ENCODE peak calls at places on chromosomes 12 and 14, in five cellular contexts. One of them, this sample, is unnamed.

GRCh38 chr14:52391866-52392600 is 77.9 kb downstream of the PTGER2 start:
- DNase-seq in lung: no peak
- DNase-seq in psoas muscle: no peak
- DNase-seq in heart left ventricle: no peak
- DNase-seq in CD8-positive, alpha-beta T cell: no peak
- DNase-seq in this sample: no peak

GRCh38 chr12:131854861-131855476 is 26.8 kb downstream of the MMP17 start:
- DNase-seq in CD8-positive, alpha-beta T cell: no peak
- DNase-seq in heart left ventricle: no peak
- DNase-seq in psoas muscle: no peak
- DNase-seq in lung: no peak
- DNase-seq in this sample: no peak

GRCh38 chr14:50319293-50319692 is 7.2 kb downstream of the DMAC2L start:
- DNase-seq in psoas muscle: no peak
- DNase-seq in CD8-positive, alpha-beta T cell: no peak
- DNase-seq in lung: no peak
- DNase-seq in heart left ventricle: no peak
- DNase-seq in this sample: no peak

GRCh38 chr12:108584456-108585065 is 13.3 kb downstream of the TMEM119 start:
- DNase-seq in CD8-positive, alpha-beta T cell: no peak
- DNase-seq in psoas muscle: no peak
- DNase-seq in heart left ventricle: no peak
- DNase-seq in lung: no peak
- DNase-seq in this sample: no peak

GRCh38 chr14:50599700-50600444 is 39.9 kb downstream of the ATL1 start:
- DNase-seq in lung: no peak
- DNase-seq in CD8-positive, alpha-beta T cell: no peak
- DNase-seq in psoas muscle: no peak
- DNase-seq in heart left ventricle: no peak
- DNase-seq in this sample: no peak

GRCh38 chr12:127389923-127390322 is 877.0 kb upstream of the TMEM132C start:
- DNase-seq in psoas muscle: no peak
- DNase-seq in lung: no peak
- DNase-seq in CD8-positive, alpha-beta T cell: no peak
- DNase-seq in heart left ventricle: no peak
- DNase-seq in this sample: no peak

GRCh38 chr12:95996034-95996658 is at the start of gene HAL:
- DNase-seq in lung: peak; percentile 52
- DNase-seq in heart left ventricle: no peak
- DNase-seq in CD8-positive, alpha-beta T cell: no peak
- DNase-seq in psoas muscle: no peak
- DNase-seq in this sample: no peak

GRCh38 chr14:30214014-30214413 is 286.4 kb upstream of the PRKD1 start:
- DNase-seq in psoas muscle: no peak
- DNase-seq in heart left ventricle: no peak
- DNase-seq in CD8-positive, alpha-beta T cell: no peak
- DNase-seq in lung: no peak
- DNase-seq in this sample: no peak

GRCh38 chr14:77610553-77610952 is 5.9 kb downstream of the SPTLC2 start:
- DNase-seq in CD8-positive, alpha-beta T cell: no peak
- DNase-seq in heart left ventricle: no peak
- DNase-seq in lung: no peak
- DNase-seq in psoas muscle: no peak
- DNase-seq in this sample: no peak

GRCh38 chr12:113211160-113211559 is 10.1 kb upstream of the TPCN1 start:
- DNase-seq in psoas muscle: no peak
- DNase-seq in lung: no peak
- DNase-seq in heart left ventricle: no peak
- DNase-seq in CD8-positive, alpha-beta T cell: no peak
- DNase-seq in this sample: no peak

GRCh38 chr12:116749884-116750283 is 11.8 kb downstream of the RNFT2 start:
- DNase-seq in CD8-positive, alpha-beta T cell: no peak
- DNase-seq in psoas muscle: no peak
- DNase-seq in lung: no peak
- DNase-seq in heart left ventricle: no peak
- DNase-seq in this sample: no peak

GRCh38 chr12:53990311-53991076 is 5.5 kb downstream of the HOXC10 start:
- DNase-seq in heart left ventricle: no peak
- DNase-seq in psoas muscle: no peak
- DNase-seq in CD8-positive, alpha-beta T cell: no peak
- DNase-seq in lung: no peak
- DNase-seq in this sample: peak; percentile 31

GRCh38 chr12:23888396-23889068 is 60.9 kb downstream of the SOX5 start:
- DNase-seq in heart left ventricle: no peak
- DNase-seq in lung: no peak
- DNase-seq in psoas muscle: no peak
- DNase-seq in CD8-positive, alpha-beta T cell: no peak
- DNase-seq in this sample: no peak

GRCh38 chr12:45909041-45909713 is 81.2 kb downstream of the SCAF11 start:
- DNase-seq in CD8-positive, alpha-beta T cell: no peak
- DNase-seq in psoas muscle: no peak
- DNase-seq in heart left ventricle: no peak
- DNase-seq in lung: no peak
- DNase-seq in this sample: no peak

GRCh38 chr12:66149702-66150398 is 19.3 kb upstream of the LLPH start:
- DNase-seq in heart left ventricle: no peak
- DNase-seq in lung: peak; percentile 35
- DNase-seq in CD8-positive, alpha-beta T cell: no peak
- DNase-seq in psoas muscle: no peak
- DNase-seq in this sample: peak; percentile 65

GRCh38 chr12:34217660-34218059 is 195.4 kb downstream of the ALG10 start:
- DNase-seq in heart left ventricle: no peak
- DNase-seq in CD8-positive, alpha-beta T cell: no peak
- DNase-seq in psoas muscle: no peak
- DNase-seq in lung: no peak
- DNase-seq in this sample: no peak

GRCh38 chr12:39723831-39724230 is 104.2 kb upstream of the ABCD2 start:
- DNase-seq in psoas muscle: no peak
- DNase-seq in heart left ventricle: no peak
- DNase-seq in CD8-positive, alpha-beta T cell: no peak
- DNase-seq in lung: no peak
- DNase-seq in this sample: no peak

GRCh38 chr14:97402279-97402678 is 605.1 kb downstream of the VRK1 start:
- DNase-seq in lung: no peak
- DNase-seq in psoas muscle: no peak
- DNase-seq in heart left ventricle: no peak
- DNase-seq in CD8-positive, alpha-beta T cell: no peak
- DNase-seq in this sample: no peak

GRCh38 chr12:76916170-76916540 is 37.3 kb upstream of the CSRP2 start:
- DNase-seq in psoas muscle: no peak
- DNase-seq in CD8-positive, alpha-beta T cell: no peak
- DNase-seq in heart left ventricle: no peak
- DNase-seq in lung: no peak
- DNase-seq in this sample: no peak

GRCh38 chr12:46402451-46402850 is 29.9 kb upstream of the SLC38A2 start:
- DNase-seq in heart left ventricle: no peak
- DNase-seq in CD8-positive, alpha-beta T cell: no peak
- DNase-seq in lung: no peak
- DNase-seq in psoas muscle: no peak
- DNase-seq in this sample: no peak

GRCh38 chr12:107461222-107461980 is 224.2 kb upstream of the PWP1 start:
- DNase-seq in psoas muscle: no peak
- DNase-seq in lung: no peak
- DNase-seq in CD8-positive, alpha-beta T cell: no peak
- DNase-seq in heart left ventricle: peak; percentile 18
- DNase-seq in this sample: no peak

GRCh38 chr12:109462868-109463692 is 14.0 kb downstream of the KCTD10 start:
- DNase-seq in heart left ventricle: peak; percentile 85
- DNase-seq in CD8-positive, alpha-beta T cell: no peak
- DNase-seq in lung: peak; percentile 83
- DNase-seq in psoas muscle: peak; percentile 87
- DNase-seq in this sample: peak; percentile 64

GRCh38 chr12:114688256-114688845 is 4.4 kb upstream of the TBX3 start:
- DNase-seq in heart left ventricle: no peak
- DNase-seq in CD8-positive, alpha-beta T cell: no peak
- DNase-seq in psoas muscle: no peak
- DNase-seq in lung: no peak
- DNase-seq in this sample: no peak
- H3K4me1 ChIP-seq in heart left ventricle: peaks cover 11% of the 10 kb centered on the region
- H3K4me1 ChIP-seq in CD8-positive, alpha-beta T cell: peaks cover 17% of the 10 kb centered on the region
- H3K4me1 ChIP-seq in psoas muscle: peaks cover 9% of the 10 kb centered on the region
- H3K4me1 ChIP-seq in lung: no peaks in the 10 kb centered on the region
- H3K4me1 ChIP-seq in this sample: peaks cover 7% of the 10 kb centered on the region

DNA sequence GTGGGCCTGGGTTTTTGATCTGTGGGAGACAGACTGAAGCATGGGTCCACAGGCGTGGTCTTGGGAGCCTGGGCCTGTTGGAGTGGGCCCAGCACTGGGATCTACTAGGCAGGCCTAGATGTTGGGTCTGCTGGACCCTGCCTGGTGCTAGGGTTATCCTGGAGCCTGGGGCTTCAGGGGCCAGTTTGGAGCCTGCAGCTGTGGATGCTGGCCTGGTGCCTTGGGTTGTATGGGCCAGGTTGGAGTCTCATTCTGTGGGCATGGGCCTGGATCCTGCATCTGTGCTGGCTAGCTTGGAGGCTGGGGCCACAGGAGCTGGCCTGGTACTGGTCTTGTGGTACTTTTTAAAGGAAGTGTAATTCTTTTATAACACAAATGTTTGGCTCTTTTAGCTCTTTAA is 68.0 kb downstream of the GPHN start:
- DNase-seq in psoas muscle: no peak
- DNase-seq in lung: no peak
- DNase-seq in CD8-positive, alpha-beta T cell: no peak
- DNase-seq in heart left ventricle: no peak
- DNase-seq in this sample: no peak
- H3K9me3 ChIP-seq in psoas muscle: peaks cover 29% of the 10 kb centered on the region
- H3K9me3 ChIP-seq in lung: peaks cover 5% of the 10 kb centered on the region
- H3K9me3 ChIP-seq in CD8-positive, alpha-beta T cell: peaks cover 7% of the 10 kb centered on the region
- H3K9me3 ChIP-seq in heart left ventricle: peaks cover 17% of the 10 kb centered on the region
- H3K9me3 ChIP-seq in this sample: peaks cover 38% of the 10 kb centered on the region

DNA sequence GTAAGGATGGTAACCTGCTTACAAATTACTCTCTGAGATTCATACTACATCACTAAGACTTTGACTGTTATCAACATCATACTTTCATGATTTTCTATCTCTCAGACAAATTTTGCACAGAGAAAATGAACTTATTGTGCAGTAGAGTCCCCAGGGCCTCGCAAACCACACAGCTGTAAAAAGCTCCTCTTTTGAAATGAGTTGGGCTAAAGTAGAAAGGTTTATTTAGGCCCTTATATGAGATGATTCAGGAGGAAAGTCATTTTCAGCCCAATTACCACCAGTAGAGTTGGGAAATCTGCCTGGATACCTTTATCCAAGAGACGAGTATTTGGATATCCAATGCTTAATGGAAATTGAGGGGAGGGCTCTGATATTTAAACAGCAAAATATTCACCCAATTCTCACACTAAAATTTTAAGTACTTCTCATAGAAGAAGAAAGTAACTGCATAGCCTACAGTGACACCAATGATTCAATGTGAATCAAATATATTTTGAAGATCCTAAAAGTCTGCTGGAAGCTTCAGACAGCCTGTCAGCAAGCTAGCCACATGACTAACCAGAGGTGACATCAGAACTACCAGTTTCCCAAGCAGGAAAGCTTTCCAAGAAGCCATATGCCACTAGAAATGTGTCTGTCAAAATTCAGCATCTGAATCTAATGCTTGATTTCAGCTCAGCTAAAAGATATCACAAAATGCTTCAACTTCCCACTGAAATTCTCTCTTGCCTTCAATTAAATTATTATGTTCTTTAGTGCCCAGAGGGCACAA is 190.1 kb upstream of the SYT1 start:
- DNase-seq in heart left ventricle: no peak
- DNase-seq in psoas muscle: no peak
- DNase-seq in CD8-positive, alpha-beta T cell: no peak
- DNase-seq in lung: no peak
- DNase-seq in this sample: no peak
- TF ChIP-seq CTCF in heart left ventricle: no peak
- TF ChIP-seq CTCF in psoas muscle: no peak
- TF ChIP-seq CTCF in CD8-positive, alpha-beta T cell: no peak
- TF ChIP-seq CTCF in lung: no peak
- TF ChIP-seq CTCF in this sample: no peak

GRCh38 chr14:73743431-73743931 is 29.3 kb upstream of the PNMA1 start:
- DNase-seq in CD8-positive, alpha-beta T cell: peak; percentile 76
- DNase-seq in lung: peak; percentile 60
- DNase-seq in psoas muscle: peak; percentile 73
- DNase-seq in heart left ventricle: peak; percentile 67
- DNase-seq in this sample: peak; percentile 86
- H3K4me1 ChIP-seq in CD8-positive, alpha-beta T cell: peaks cover 100% of the 10 kb centered on the region
- H3K4me1 ChIP-seq in lung: peaks cover 34% of the 10 kb centered on the region
- H3K4me1 ChIP-seq in psoas muscle: peaks cover 92% of the 10 kb centered on the region
- H3K4me1 ChIP-seq in heart left ventricle: peaks cover 100% of the 10 kb centered on the region
- H3K4me1 ChIP-seq in this sample: peaks cover 89% of the 10 kb centered on the region

DNA sequence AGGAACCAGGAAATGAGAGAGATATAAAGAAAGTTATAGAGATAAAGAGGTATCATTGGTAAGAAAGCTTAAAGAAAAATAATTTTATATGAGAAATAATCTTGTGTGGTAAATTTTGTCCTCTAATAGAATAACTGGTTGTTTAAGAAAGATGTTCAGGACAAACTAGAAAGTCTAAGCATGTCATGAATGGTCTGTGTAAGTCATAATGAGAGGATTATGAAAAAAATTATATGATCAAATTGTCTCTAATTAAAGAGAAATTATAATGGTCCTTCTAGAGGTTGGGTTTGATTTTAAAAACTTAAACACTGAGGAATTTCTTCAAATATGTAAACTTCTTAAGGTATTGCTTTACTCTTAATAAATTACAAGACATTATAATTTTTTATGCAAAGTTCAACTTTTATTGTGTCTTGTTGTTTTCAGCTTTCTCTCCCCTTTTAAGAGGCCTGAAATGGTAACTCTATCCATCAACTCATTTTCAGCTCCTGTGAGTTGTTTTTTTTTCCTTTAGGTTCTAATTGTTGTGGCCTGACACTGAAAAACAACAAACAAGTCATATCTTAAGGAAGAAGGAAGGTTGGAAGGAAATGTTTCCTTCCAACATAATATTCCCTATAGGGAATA is 88.2 kb upstream of the CNOT2 start:
- DNase-seq in lung: no peak
- DNase-seq in CD8-positive, alpha-beta T cell: no peak
- DNase-seq in psoas muscle: no peak
- DNase-seq in heart left ventricle: no peak
- DNase-seq in this sample: no peak
- H3K9me3 ChIP-seq in lung: peaks cover 6% of the 10 kb centered on the region
- H3K9me3 ChIP-seq in CD8-positive, alpha-beta T cell: peaks cover 3% of the 10 kb centered on the region
- H3K9me3 ChIP-seq in psoas muscle: no peaks in the 10 kb centered on the region
- H3K9me3 ChIP-seq in heart left ventricle: peaks cover 4% of the 10 kb centered on the region
- H3K9me3 ChIP-seq in this sample: peaks cover 48% of the 10 kb centered on the region

This sample was measured in mucosa of descending colon.